ENCODE peak calls at places on chromosomes 13 and 19, in four cellular contexts. Z, D, G and E are unnamed samples. For H3K9me3, the result is how much of the 10 kb centered on the place peaks cover.

GRCh38 chr19:46387713-46388130 is 25.6 kb downstream of the CCDC8 start:
- DNase-seq in D (no peak), G (no peak), Z (no peak), E (no peak)

GRCh38 chr19:54473071-54473941 is at the start of gene CDC42EP5:
- DNase-seq in Z (peak), D (peak), G (no peak), E (peak)

GRCh38 chr13:108475181-108475580 is 154.2 kb upstream of the MYO16 start:
- DNase-seq in G (no peak), Z (no peak), D (no peak), E (no peak)

GRCh38 chr19:49468199-49468598 is 5.8 kb upstream of the FLT3LG start:
- DNase-seq in D (no peak), G (no peak), Z (no peak), E (no peak)

GRCh38 chr13:105121221-105121620 is 1414.2 kb downstream of the EFNB2 start:
- DNase-seq in D (no peak), G (no peak), Z (no peak), E (no peak)

GRCh38 chr19:15962319-15962718 is 13.5 kb downstream of the OR10H4 start:
- DNase-seq in Z (no peak), G (no peak), D (no peak), E (no peak)

GRCh38 chr19:35963514-35963913 is 27.3 kb downstream of the LRFN3 start:
- DNase-seq in Z (no peak), D (peak), G (no peak), E (no peak)

GRCh38 chr13:36143768-36144167 is 12.6 kb upstream of the DCLK1 start:
- DNase-seq in D (no peak), G (no peak), Z (no peak), E (no peak)

GRCh38 chr13:49488563-49488962 is 7.2 kb upstream of the PHF11 start:
- DNase-seq in Z (no peak), G (no peak), D (no peak), E (no peak)

GRCh38 chr13:45222919-45223318 is 22.1 kb upstream of the KCTD4 start:
- DNase-seq in Z (no peak), D (no peak), G (no peak), E (no peak)

GRCh38 chr13:50129923-50130685 is 114.9 kb downstream of the KCNRG start:
- DNase-seq in G (no peak), Z (no peak), D (peak), E (no peak)

GRCh38 chr13:59144700-59145099 is 1019.0 kb downstream of the DIAPH3 start:
- DNase-seq in Z (no peak), D (no peak), G (no peak), E (no peak)

GRCh38 chr19:8005534-8006256 is at the start of gene ELAVL1:
- DNase-seq in G (peak), D (peak), Z (peak), E (peak)

GRCh38 chr19:19774354-19775033 is 41.6 kb upstream of the ZNF14 start:
- DNase-seq in G (no peak), Z (no peak), D (no peak), E (no peak)

GRCh38 chr19:30679789-30680188 is 307.6 kb downstream of the ZNF536 start:
- DNase-seq in Z (no peak), D (no peak), G (no peak), E (no peak)

GRCh38 chr13:90395846-90396245 is 951.6 kb upstream of the MIR17HG start:
- DNase-seq in D (no peak), G (no peak), Z (no peak), E (no peak)

GRCh38 chr19:11652492-11652891 is 55.2 kb downstream of the ZNF627 start:
- DNase-seq in Z (no peak), G (no peak), D (no peak), E (no peak)

GRCh38 chr19:11649941-11650340 is 52.7 kb downstream of the ZNF627 start:
- DNase-seq in D (no peak), G (no peak), Z (no peak), E (no peak)

GRCh38 chr19:11651062-11651461 is 53.8 kb downstream of the ZNF627 start:
- DNase-seq in Z (no peak), G (no peak), D (no peak), E (no peak)

GRCh38 chr19:11656535-11656934 is 59.3 kb downstream of the ZNF627 start:
- DNase-seq in Z (no peak), D (no peak), G (no peak), E (no peak)

GRCh38 chr19:11652056-11652455 is 54.8 kb downstream of the ZNF627 start:
- DNase-seq in D (no peak), Z (no peak), G (no peak), E (no peak)
- H3K9me3 ChIP-seq in D (under half), Z (under half), G (under half), E (under half)

GRCh38 chr13:23367907-23368306 is 65.6 kb downstream of the SACS start:
- DNase-seq in Z (no peak), D (no peak), G (no peak), E (no peak)

GRCh38 chr13:23378009-23378632 is 55.4 kb downstream of the SACS start:
- DNase-seq in Z (no peak), G (no peak), D (no peak), E (peak)

GRCh38 chr13:23375007-23375971 is 58.2 kb downstream of the SACS start:
- DNase-seq in D (peak), Z (peak), G (peak), E (peak)

GRCh38 chr13:23377603-23378002 is 55.9 kb downstream of the SACS start:
- DNase-seq in G (no peak), Z (no peak), D (no peak), E (no peak)

DNA sequence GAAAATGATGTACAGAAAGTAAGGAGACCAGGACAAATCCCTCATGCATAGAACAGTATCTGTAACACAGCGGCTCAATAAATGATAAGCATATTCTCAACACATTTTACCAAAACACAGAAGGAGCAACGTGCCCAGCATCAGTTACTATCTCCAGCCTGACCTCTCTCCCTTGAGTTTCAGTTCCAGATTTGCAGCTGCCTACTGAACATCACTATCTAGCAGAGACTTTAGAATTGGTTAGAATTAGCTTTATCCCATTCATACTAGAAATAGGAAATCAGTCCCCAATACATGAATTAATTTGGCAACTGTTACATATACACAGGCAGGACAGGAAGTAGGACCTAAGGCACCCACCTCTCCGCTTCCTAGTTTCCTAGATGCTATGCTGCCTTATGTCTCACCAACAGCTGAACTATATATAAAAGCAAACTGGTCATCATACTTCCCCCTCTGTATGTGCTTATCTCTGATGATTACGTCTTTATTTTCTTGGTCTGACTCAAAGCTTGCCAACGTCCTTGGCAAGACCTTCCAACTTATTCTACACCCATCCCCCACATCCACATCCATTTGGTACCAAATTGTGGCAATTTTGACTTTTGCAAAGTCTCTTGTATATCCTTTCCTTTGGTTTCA is 61.1 kb downstream of the SACS start:
- DNase-seq in Z (no peak), D (no peak), G (no peak), E (no peak)
- TF ChIP-seq CTCF in Z (no peak), D (no peak), G (no peak), E (no peak)

GRCh38 chr19:38162632-38163031 is 61.4 kb downstream of the DPF1 start:
- DNase-seq in D (no peak), G (no peak), Z (no peak), E (no peak)
- H3K27ac ChIP-seq in D (no peak), G (no peak), Z (no peak), E (no peak)

GRCh38 chr13:42345367-42345766 is 73.4 kb downstream of the AKAP11 start:
- DNase-seq in Z (no peak), G (no peak), D (no peak), E (no peak)
- H3K9me3 ChIP-seq in Z (under half), G (under half), D (under half), E (under half)